ENCODE peak calls at places on chromosomes 3 and 15, in seven cellular contexts. C is cardiac muscle cell; O is GM03348; P is cardiac fibroblast; A is amniotic epithelial cell; N is H7; L is stimulated activated CD8-positive, alpha-beta memory T cell treated with anti-CD3 and anti-CD28 coated beads, Interleukin-15, amount 100 ng/mL, for 24 hours. E is an unnamed sample.

GRCh38 chr3:142354076-142354475 is 93.8 kb downstream of the XRN1 start:
- DNase-seq in C (no peak), O (no peak), P (no peak), A (no peak), N (no peak), L (no peak), E (no peak)

GRCh38 chr3:153103406-153103945 is 58.5 kb upstream of the RAP2B start:
- DNase-seq in C (no peak), O (no peak), P (no peak), A (peak), N (no peak), L (no peak), E (no peak)

GRCh38 chr3:122642935-122643334 is 37.7 kb upstream of the PARP14 start:
- DNase-seq in C (no peak), O (no peak), P (no peak), A (no peak), N (no peak), L (no peak), E (no peak)

GRCh38 chr3:192887701-192888100 is 30.0 kb downstream of the MB21D2 start:
- DNase-seq in C (no peak), O (no peak), P (no peak), A (no peak), N (peak), L (no peak), E (no peak)

GRCh38 chr3:78398401-78398800 is 1358.5 kb downstream of the ROBO2 start:
- DNase-seq in C (no peak), O (no peak), P (no peak), A (no peak), N (no peak), L (no peak), E (no peak)

GRCh38 chr3:186220886-186221285 is 112.0 kb upstream of the ETV5 start:
- DNase-seq in C (no peak), O (no peak), P (no peak), A (no peak), N (peak), L (no peak), E (no peak)

GRCh38 chr3:52798978-52799476 is 4.4 kb downstream of the ITIH3 start:
- DNase-seq in C (peak), O (peak), P (no peak), A (peak), N (peak), L (no peak), E (no peak)

GRCh38 chr15:99439524-99439835 is 126.3 kb upstream of the MEF2A start:
- DNase-seq in C (no peak), O (no peak), P (no peak), A (no peak), N (no peak), L (no peak), E (no peak)

GRCh38 chr3:141421639-141422319 is 53.5 kb downstream of the ZBTB38 start:
- DNase-seq in C (peak), O (peak), P (peak), A (peak), N (no peak), L (no peak), E (peak)

GRCh38 chr3:88038561-88038960 is 20.2 kb downstream of the CGGBP1 start:
- DNase-seq in C (peak), O (peak), P (peak), A (peak), N (no peak), L (no peak), E (peak)

GRCh38 chr3:51539291-51539891 is 872 bp downstream of the RAD54L2 start:
- DNase-seq in C (peak), O (peak), P (peak), A (peak), N (no peak), L (peak), E (peak)

GRCh38 chr15:75049392-75049791 is 26.0 kb downstream of the PPCDC start:
- DNase-seq in C (peak), O (no peak), P (peak), A (no peak), N (no peak), L (no peak), E (no peak)

GRCh38 chr3:105904251-105904650 is 35.4 kb upstream of the CBLB start:
- DNase-seq in C (no peak), O (peak), P (peak), A (no peak), N (no peak), L (no peak), E (no peak)

GRCh38 chr3:5430701-5431100 is 243.2 kb downstream of the EDEM1 start:
- DNase-seq in C (no peak), O (no peak), P (no peak), A (no peak), N (no peak), L (no peak), E (no peak)

GRCh38 chr15:70665599-70665998 is 97.8 kb downstream of the UACA start:
- DNase-seq in C (no peak), O (no peak), P (no peak), A (no peak), N (no peak), L (no peak), E (no peak)

GRCh38 chr3:64651286-64651685 is 36.5 kb downstream of the ADAMTS9 start:
- DNase-seq in C (no peak), O (no peak), P (peak), A (no peak), N (no peak), L (no peak), E (no peak)

GRCh38 chr15:65512807-65513416 is 4.6 kb downstream of the DPP8 start:
- DNase-seq in C (peak), O (peak), P (peak), A (no peak), N (no peak), L (no peak), E (no peak)

GRCh38 chr3:104396974-104397669 is 969.6 kb upstream of the ALCAM start:
- DNase-seq in C (peak), O (no peak), P (peak), A (peak), N (no peak), L (no peak), E (no peak)

GRCh38 chr3:9884555-9885165 is 4.6 kb upstream of the CIDEC start:
- DNase-seq in C (peak), O (peak), P (peak), A (peak), N (no peak), L (no peak), E (peak)

GRCh38 chr15:56736881-56737707 is 3.8 kb upstream of the ZNF280D start:
- DNase-seq in C (no peak), O (no peak), P (peak), A (no peak), N (no peak), L (no peak), E (no peak)

E was measured in brain microvascular endothelial cell.